ENCODE peak calls at places on chromosomes 4 and X, in six cellular contexts. One of them, this sample, is unnamed.

GRCh38 chrX:106588801-106589200 is 23.0 kb upstream of the RADX start:
- DNase-seq in HT1080: no peak
- DNase-seq in heart right ventricle: no peak
- DNase-seq in uterus: no peak
- DNase-seq in hippocampal formation: no peak
- DNase-seq in left kidney: no peak
- DNase-seq in this sample: no peak

GRCh38 chr4:139933104-139933503 is 220.9 kb downstream of the MAML3 start:
- DNase-seq in uterus: no peak
- DNase-seq in left kidney: no peak
- DNase-seq in heart right ventricle: no peak
- DNase-seq in HT1080: no peak
- DNase-seq in hippocampal formation: no peak
- DNase-seq in this sample: no peak

GRCh38 chr4:87896020-87896621 is 63.4 kb downstream of the MEPE start:
- DNase-seq in left kidney: peak
- DNase-seq in heart right ventricle: no peak
- DNase-seq in HT1080: peak
- DNase-seq in hippocampal formation: no peak
- DNase-seq in uterus: no peak
- DNase-seq in this sample: peak

GRCh38 chrX:106932492-106932923 is 12.3 kb downstream of the CLDN2 start:
- DNase-seq in left kidney: no peak
- DNase-seq in uterus: no peak
- DNase-seq in HT1080: peak
- DNase-seq in hippocampal formation: no peak
- DNase-seq in heart right ventricle: no peak
- DNase-seq in this sample: no peak

GRCh38 chr4:69194166-69194565 is 20.4 kb downstream of the UGT2B11 start:
- DNase-seq in HT1080: no peak
- DNase-seq in left kidney: no peak
- DNase-seq in uterus: no peak
- DNase-seq in hippocampal formation: no peak
- DNase-seq in heart right ventricle: no peak
- DNase-seq in this sample: no peak

GRCh38 chr4:108155373-108155772 is 13.4 kb downstream of the LEF1 start:
- DNase-seq in uterus: no peak
- DNase-seq in HT1080: peak
- DNase-seq in heart right ventricle: no peak
- DNase-seq in hippocampal formation: no peak
- DNase-seq in left kidney: peak
- DNase-seq in this sample: no peak

GRCh38 chr4:90328558-90328957 is 201.4 kb downstream of the CCSER1 start:
- DNase-seq in uterus: no peak
- DNase-seq in hippocampal formation: no peak
- DNase-seq in heart right ventricle: peak
- DNase-seq in HT1080: peak
- DNase-seq in left kidney: peak
- DNase-seq in this sample: no peak

GRCh38 chrX:103779156-103779555 is 2.5 kb downstream of the PLP1 start:
- DNase-seq in uterus: no peak
- DNase-seq in hippocampal formation: peak
- DNase-seq in left kidney: peak
- DNase-seq in heart right ventricle: no peak
- DNase-seq in HT1080: no peak
- DNase-seq in this sample: no peak

GRCh38 chr4:107183155-107183774 is 147.2 kb upstream of the DKK2 start:
- DNase-seq in HT1080: peak
- DNase-seq in uterus: no peak
- DNase-seq in hippocampal formation: no peak
- DNase-seq in heart right ventricle: peak
- DNase-seq in left kidney: peak
- DNase-seq in this sample: no peak

GRCh38 chr4:174216935-174217272 is 66.6 kb downstream of the FBXO8 start:
- DNase-seq in hippocampal formation: no peak
- DNase-seq in HT1080: no peak
- DNase-seq in uterus: no peak
- DNase-seq in heart right ventricle: no peak
- DNase-seq in left kidney: peak
- DNase-seq in this sample: no peak

GRCh38 chrX:137427813-137428212 is 138.1 kb upstream of the ZIC3 start:
- DNase-seq in heart right ventricle: no peak
- DNase-seq in left kidney: peak
- DNase-seq in HT1080: no peak
- DNase-seq in hippocampal formation: no peak
- DNase-seq in uterus: no peak
- DNase-seq in this sample: no peak

GRCh38 chr4:136637071-136637777 is 895.1 kb downstream of the PCDH18 start:
- DNase-seq in heart right ventricle: no peak
- DNase-seq in hippocampal formation: no peak
- DNase-seq in uterus: no peak
- DNase-seq in left kidney: peak
- DNase-seq in HT1080: no peak
- DNase-seq in this sample: no peak

This sample was measured in lung.